ENCODE peak calls at places on chromosomes 4 and X, in four cellular contexts. C is HepG2, K is GM12878, I is K562. S is an unnamed sample.

GRCh38 chrX:151789179-151789800 is 54.7 kb downstream of the CNGA2 start:
- DNase-seq in C (no peak), K (no peak), I (no peak), S (peak)

GRCh38 chr4:173527103-173527876 is 2.7 kb downstream of the HAND2 start:
- DNase-seq in C (no peak), K (no peak), I (no peak), S (no peak)

GRCh38 chr4:85039526-85039925 is 73.0 kb upstream of the WDFY3 start:
- DNase-seq in C (no peak), K (no peak), I (no peak), S (no peak)

GRCh38 chr4:69754926-69755580 is 5.4 kb downstream of the SULT1B1 start:
- DNase-seq in C (peak), K (no peak), I (no peak), S (no peak)

GRCh38 chrX:87636533-87636932 is 118.9 kb downstream of the KLHL4 start:
- DNase-seq in C (no peak), K (no peak), I (no peak), S (no peak)

GRCh38 chr4:94504545-94504944 is 52.8 kb downstream of the PDLIM5 start:
- DNase-seq in C (no peak), K (no peak), I (no peak), S (no peak)

GRCh38 chrX:110258552-110258951 is 59.3 kb downstream of the AMMECR1 start:
- DNase-seq in C (no peak), K (no peak), I (no peak), S (no peak)

GRCh38 chrX:33133320-33133719 is 78.0 kb downstream of the DMD start:
- DNase-seq in C (no peak), K (no peak), I (no peak), S (no peak)

GRCh38 chrX:115452256-115452655 is 108.7 kb upstream of the PLS3 start:
- DNase-seq in C (no peak), K (no peak), I (no peak), S (peak)

GRCh38 chr4:84493092-84493850 is 5.8 kb downstream of the NKX6-1 start:
- DNase-seq in C (no peak), K (no peak), I (no peak), S (no peak)

GRCh38 chr4:742742-743311 is 37.2 kb downstream of the PCGF3 start:
- DNase-seq in C (peak), K (no peak), I (peak), S (peak)

GRCh38 chr4:103497692-103498091 is 222.1 kb downstream of the TACR3 start:
- DNase-seq in C (no peak), K (peak), I (no peak), S (no peak)

GRCh38 chrX:16785247-16786138 is 773 bp upstream of the TXLNG start:
- DNase-seq in C (no peak), K (no peak), I (no peak), S (no peak)

GRCh38 chr4:26140150-26140898 is 180.5 kb upstream of the RBPJ start:
- DNase-seq in C (no peak), K (no peak), I (no peak), S (no peak)

GRCh38 chr4:5444918-5445517 is 263.3 kb downstream of the EVC2 start:
- DNase-seq in C (no peak), K (no peak), I (no peak), S (no peak)

GRCh38 chrX:120732879-120733278 is 103.0 kb upstream of the C1GALT1C1 start:
- DNase-seq in C (no peak), K (no peak), I (no peak), S (no peak)

GRCh38 chr4:161577604-161578301 is 586.0 kb downstream of the FSTL5 start:
- DNase-seq in C (no peak), K (no peak), I (no peak), S (peak)

GRCh38 chrX:122363112-122363511 is 821.0 kb upstream of the GRIA3 start:
- DNase-seq in C (no peak), K (no peak), I (no peak), S (no peak)

GRCh38 chr4:146243141-146243882 is 29.0 kb downstream of the REELD1 start:
- DNase-seq in C (no peak), K (peak), I (peak), S (peak)

GRCh38 chr4:174214102-174214878 is 69.2 kb downstream of the FBXO8 start:
- DNase-seq in C (no peak), K (no peak), I (no peak), S (no peak)

GRCh38 chrX:47370278-47370677 is at the start of gene ZNF157:
- DNase-seq in C (no peak), K (no peak), I (no peak), S (no peak)

GRCh38 chr4:45453258-45453841 is 670.5 kb downstream of the GABRG1 start:
- DNase-seq in C (peak), K (no peak), I (no peak), S (no peak)

GRCh38 chr4:114077610-114078009 is 98.2 kb upstream of the ARSJ start:
- DNase-seq in C (no peak), K (no peak), I (no peak), S (peak)

GRCh38 chr4:7808752-7809151 is 130.9 kb downstream of the AFAP1 start:
- DNase-seq in C (no peak), K (no peak), I (no peak), S (peak)

DNA sequence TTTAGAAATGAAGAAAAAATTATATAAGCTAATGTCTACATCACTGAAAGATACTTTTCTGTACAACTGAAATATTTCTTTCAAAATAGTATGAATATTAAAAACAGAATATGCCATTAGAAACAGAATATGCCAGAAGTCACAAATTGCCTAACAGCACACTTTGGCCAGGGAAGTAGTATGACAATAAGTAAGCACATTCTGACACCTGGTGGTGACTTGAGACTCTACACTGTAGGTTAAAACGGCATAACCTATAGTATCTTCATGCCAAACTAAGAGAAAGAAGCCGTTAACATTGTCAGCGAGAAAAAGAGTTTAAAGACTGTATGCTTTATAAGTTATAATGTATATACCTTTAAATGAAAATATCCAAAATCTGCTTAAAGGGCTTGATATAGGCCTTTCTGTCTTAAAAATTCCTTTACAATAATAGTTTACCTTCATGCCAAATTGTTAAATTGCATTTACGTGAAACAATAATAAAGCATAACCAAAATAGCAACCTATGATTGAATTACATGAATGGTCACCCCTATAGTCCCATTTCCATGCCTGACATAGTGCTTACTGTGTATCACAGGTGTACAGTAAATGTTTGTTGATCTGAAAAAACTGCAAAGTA is 32.8 kb downstream of the FAM13A start:
- DNase-seq in C (peak), K (peak), I (peak), S (peak)
- TF ChIP-seq MYC in C (no peak), K (no peak), I (no peak), S (no peak)

DNA sequence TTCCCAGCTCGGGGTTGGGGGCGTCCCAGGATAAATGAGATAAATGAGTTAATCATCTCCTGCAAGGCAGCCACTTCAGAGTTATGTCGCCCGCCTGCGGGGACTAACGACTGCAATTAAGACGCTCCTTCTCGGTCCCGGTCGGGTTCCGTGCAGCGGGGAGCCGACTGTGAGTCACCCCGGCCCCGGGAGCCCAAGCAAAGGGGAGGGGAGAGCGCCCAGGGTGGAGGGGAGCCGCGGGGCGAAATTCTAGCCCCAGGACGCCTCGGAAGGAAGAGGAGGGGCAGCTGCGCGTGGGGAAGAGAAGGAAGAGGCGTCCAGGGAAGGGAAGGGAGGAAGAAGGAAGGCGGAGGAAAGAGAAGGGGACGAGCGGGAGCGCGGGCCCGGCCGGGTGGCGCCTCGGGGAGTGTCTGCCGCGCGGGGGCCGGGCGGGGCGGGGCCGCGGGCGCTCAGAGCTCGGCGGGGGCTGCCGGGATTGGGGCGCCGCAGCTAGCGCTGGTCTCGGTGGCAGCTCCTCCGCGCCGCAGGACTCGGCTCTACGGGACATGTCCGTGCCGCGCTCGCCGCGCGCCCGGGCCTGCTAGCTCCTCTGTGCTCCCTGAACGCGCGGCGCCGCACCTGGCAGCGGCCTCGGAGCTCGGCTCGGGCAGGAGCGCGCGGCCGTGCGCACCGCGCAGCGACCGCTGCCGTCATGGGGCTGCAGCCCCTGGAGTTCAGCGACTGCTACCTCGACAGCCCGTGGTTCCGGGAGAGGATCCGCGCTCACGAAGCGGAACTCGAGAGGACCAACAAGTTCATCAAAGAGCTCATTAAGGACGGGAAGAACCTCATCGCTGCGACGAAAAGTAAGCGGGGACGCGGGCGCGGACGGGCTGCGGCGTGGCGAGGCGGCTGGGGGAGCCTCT is at the start of gene ARHGAP10:
- DNase-seq in C (no peak), K (no peak), I (peak), S (peak)
- TF ChIP-seq POLR2AphosphoS5 in C (no peak), K (peak), I (no peak), S (peak)

GRCh38 chrX:21838937-21839333 is 482 bp upstream of the MBTPS2 start:
- DNase-seq in C (peak), K (no peak), I (no peak), S (no peak)
- TF ChIP-seq MYC in C (no peak), K (no peak), I (no peak), S (no peak)

GRCh38 chr4:82918091-82918490 is 17.6 kb downstream of the THAP9 start:
- DNase-seq in C (no peak), K (no peak), I (no peak), S (no peak)
- TF ChIP-seq POLR2AphosphoS5 in C (no peak), K (no peak), I (no peak), S (no peak)

GRCh38 chrX:43964936-43965335 is 8.3 kb downstream of the NDP start:
- DNase-seq in C (no peak), K (no peak), I (no peak), S (peak)

GRCh38 chrX:43962636-43963035 is 10.6 kb downstream of the NDP start:
- DNase-seq in C (no peak), K (no peak), I (no peak), S (no peak)

GRCh38 chrX:43958529-43958928 is 14.7 kb downstream of the NDP start:
- DNase-seq in C (peak), K (peak), I (peak), S (peak)

GRCh38 chrX:43963726-43964125 is 9.5 kb downstream of the NDP start:
- DNase-seq in C (no peak), K (no peak), I (no peak), S (no peak)

GRCh38 chrX:43961699-43962098 is 11.5 kb downstream of the NDP start:
- DNase-seq in C (no peak), K (no peak), I (peak), S (no peak)
- TF ChIP-seq MYC in C (no peak), K (no peak), I (no peak), S (no peak)

DNA sequence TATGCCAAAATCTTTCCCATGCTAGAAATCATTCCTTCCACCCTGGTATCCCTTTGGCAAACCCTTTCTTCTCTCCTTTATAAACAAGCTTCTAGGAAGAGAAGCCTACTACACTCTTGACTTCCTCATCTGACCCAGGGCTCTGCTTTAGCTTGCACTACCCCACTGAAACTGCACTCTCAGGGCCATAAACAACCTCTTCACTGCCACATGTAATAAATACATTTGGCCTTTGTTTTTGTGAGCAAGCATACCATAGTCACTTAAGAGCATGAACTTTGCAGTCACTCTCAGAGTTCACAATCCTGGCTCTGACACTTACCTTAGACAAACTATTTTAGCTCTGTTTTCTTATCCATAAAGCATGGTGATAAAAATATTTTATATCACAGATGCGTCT is 50.8 kb upstream of the USP38 start:
- DNase-seq in C (no peak), K (no peak), I (no peak), S (no peak)
- TF ChIP-seq POLR2AphosphoS5 in C (no peak), K (no peak), I (no peak), S (no peak)